ENCODE peak calls at places on chromosomes 6 and 20, in six cellular contexts. K is cardiac muscle cell; X is breast epithelium; N is HCT116; H is astrocyte; R is CD8-positive, alpha-beta T cell. P is an unnamed sample.

GRCh38 chr6:167928111-167928510 is 69.4 kb upstream of the KIF25 start:
- DNase-seq in R (no peak), X (no peak), K (no peak), H (no peak), N (no peak), P (no peak)

GRCh38 chr6:118284736-118285360 is 263.2 kb upstream of the PLN start:
- DNase-seq in N (no peak), K (peak; percentile 44), H (no peak), X (no peak), R (no peak), P (peak; percentile 46)

GRCh38 chr6:5981274-5982026 is 25.3 kb downstream of the NRN1 start:
- DNase-seq in R (no peak), K (peak; percentile 38), X (no peak), N (no peak), H (peak; percentile 87), P (no peak)

GRCh38 chr20:3218307-3218988 is 9.2 kb downstream of the ITPA start:
- DNase-seq in K (peak; percentile 54), X (peak; percentile 35), N (no peak), H (no peak), R (peak; percentile 80), P (peak; percentile 54)

GRCh38 chr6:81763051-81763450 is 10.6 kb upstream of the TENT5A start:
- DNase-seq in X (no peak), H (no peak), K (no peak), N (no peak), R (no peak), P (no peak)

GRCh38 chr20:20752712-20753111 is 40.3 kb upstream of the RALGAPA2 start:
- DNase-seq in R (no peak), N (no peak), K (peak; percentile 8), X (no peak), H (no peak), P (no peak)

GRCh38 chr6:132084811-132085509 is 133.8 kb upstream of the CCN2 start:
- DNase-seq in N (no peak), H (peak; percentile 99), K (peak; percentile 90), R (no peak), X (no peak), P (peak; percentile 93)

GRCh38 chr6:169766232-169766631 is 14.8 kb downstream of the ERMARD start:
- DNase-seq in N (no peak), X (no peak), K (no peak), H (no peak), R (no peak), P (no peak)

GRCh38 chr6:83065511-83066192 is at the start of gene UBE3D:
- DNase-seq in X (peak; percentile 65), H (peak; percentile 45), K (peak; percentile 88), N (peak; percentile 51), R (peak; percentile 95), P (peak; percentile 89)

GRCh38 chr6:161219336-161220079 is 54.4 kb downstream of the AGPAT4 start:
- DNase-seq in X (no peak), R (no peak), K (no peak), N (no peak), H (no peak), P (no peak)

GRCh38 chr6:153392156-153392555 is 261.1 kb upstream of the RGS17 start:
- DNase-seq in R (no peak), H (no peak), N (no peak), X (no peak), K (no peak), P (peak; percentile 35)

GRCh38 chr20:478010-478948 is 15.9 kb upstream of the TBC1D20 start:
- DNase-seq in R (no peak), H (peak; percentile 46), N (no peak), K (peak; percentile 84), X (no peak), P (peak; percentile 69)

GRCh38 chr6:83890520-83890919 is 31.0 kb downstream of the CYB5R4 start:
- DNase-seq in R (no peak), K (no peak), N (no peak), X (no peak), H (no peak), P (no peak)

GRCh38 chr6:41475164-41475563 is 71.0 kb upstream of the FOXP4 start:
- DNase-seq in X (no peak), H (no peak), R (no peak), K (no peak), N (no peak), P (no peak)

GRCh38 chr6:38567436-38567835 is 72.3 kb downstream of the BTBD9 start:
- DNase-seq in R (peak; percentile 9), K (peak; percentile 89), H (peak; percentile 85), N (peak; percentile 21), X (peak; percentile 21), P (peak; percentile 71)

GRCh38 chr6:158769696-158770446 is 49.3 kb downstream of the EZR start:
- DNase-seq in K (peak; percentile 16), X (no peak), R (no peak), H (peak; percentile 52), N (no peak), P (no peak)

GRCh38 chr20:17933711-17934110 is 34.9 kb downstream of the SNX5 start:
- DNase-seq in K (no peak), H (no peak), N (no peak), R (no peak), X (no peak), P (no peak)

GRCh38 chr20:47971321-47971781 is 186.1 kb upstream of the SULF2 start:
- DNase-seq in K (no peak), H (no peak), N (no peak), R (no peak), X (no peak), P (no peak)

GRCh38 chr20:3681931-3682820 is at the start of gene ADAM33:
- DNase-seq in R (no peak), X (no peak), N (no peak), H (no peak), K (peak; percentile 57), P (peak; percentile 30)

GRCh38 chr6:99458319-99458718 is 33.2 kb upstream of the PNISR start:
- DNase-seq in X (no peak), R (no peak), H (peak; percentile 7), N (peak; percentile 45), K (peak; percentile 39), P (peak; percentile 31)

GRCh38 chr6:67639161-67639560 is 995.9 kb upstream of the ADGRB3 start:
- DNase-seq in H (peak; percentile 45), X (no peak), K (peak; percentile 81), R (no peak), N (no peak), P (no peak)

GRCh38 chr6:51182884-51183283 is 364.2 kb downstream of the TFAP2B start:
- DNase-seq in H (no peak), N (no peak), R (no peak), X (no peak), K (no peak), P (no peak)

GRCh38 chr6:155273438-155273837 is 9.6 kb downstream of the CLDN20 start:
- DNase-seq in X (no peak), R (no peak), K (peak; percentile 94), N (no peak), H (peak; percentile 97), P (peak; percentile 100)

GRCh38 chr6:118781897-118782296 is 112.1 kb upstream of the ASF1A start:
- DNase-seq in X (no peak), K (no peak), N (no peak), R (no peak), H (no peak), P (no peak)

GRCh38 chr20:4152696-4153235 is 137.4 kb upstream of the RNF24 start:
- DNase-seq in N (no peak), X (no peak), H (peak; percentile 34), R (no peak), K (no peak), P (peak; percentile 42)

GRCh38 chr20:15364781-15365180 is 1027.4 kb upstream of the FLRT3 start:
- DNase-seq in N (no peak), K (no peak), H (no peak), X (no peak), R (no peak), P (no peak)

GRCh38 chr20:57221916-57222630 is 44.4 kb downstream of the BMP7 start:
- DNase-seq in X (no peak), N (no peak), H (no peak), K (no peak), R (no peak), P (no peak)

GRCh38 chr6:107698146-107698545 is 126.0 kb downstream of the SCML4 start:
- DNase-seq in N (no peak), X (no peak), H (peak; percentile 68), R (no peak), K (peak; percentile 83), P (peak; percentile 84)

GRCh38 chr6:4485735-4486134 is 290.5 kb upstream of the CDYL start:
- DNase-seq in N (no peak), R (no peak), K (no peak), H (no peak), X (no peak), P (no peak)

GRCh38 chr20:6513586-6513985 is 253.9 kb upstream of the BMP2 start:
- DNase-seq in K (no peak), N (no peak), X (no peak), R (no peak), H (peak; percentile 79), P (no peak)

GRCh38 chr20:22700387-22700786 is 116.0 kb upstream of the FOXA2 start:
- DNase-seq in X (peak; percentile 24), K (peak; percentile 81), R (no peak), N (no peak), H (no peak), P (no peak)

GRCh38 chr6:43778976-43779863 is 9.2 kb downstream of the VEGFA start:
- DNase-seq in R (no peak), X (no peak), K (no peak), H (no peak), N (no peak), P (no peak)
- H3K27ac ChIP-seq in R (no peak overlapping the region), X (peak overlapping the region; percentile 85), K (peak overlapping the region; percentile 76), H (no peak overlapping the region), N (no peak overlapping the region), P (no peak overlapping the region)

GRCh38 chr6:24918641-24919403 is 16.9 kb downstream of the RIPOR2 start:
- DNase-seq in H (no peak), R (no peak), K (no peak), X (no peak), N (no peak), P (no peak)
- H3K4me1 ChIP-seq in H (no peaks in the 10 kb centered on the region), R (peaks cover 94% of the 10 kb centered on the region), K (peaks cover 20% of the 10 kb centered on the region), X (no peaks in the 10 kb centered on the region), N (no peaks in the 10 kb centered on the region), P (no peaks in the 10 kb centered on the region)

DNA sequence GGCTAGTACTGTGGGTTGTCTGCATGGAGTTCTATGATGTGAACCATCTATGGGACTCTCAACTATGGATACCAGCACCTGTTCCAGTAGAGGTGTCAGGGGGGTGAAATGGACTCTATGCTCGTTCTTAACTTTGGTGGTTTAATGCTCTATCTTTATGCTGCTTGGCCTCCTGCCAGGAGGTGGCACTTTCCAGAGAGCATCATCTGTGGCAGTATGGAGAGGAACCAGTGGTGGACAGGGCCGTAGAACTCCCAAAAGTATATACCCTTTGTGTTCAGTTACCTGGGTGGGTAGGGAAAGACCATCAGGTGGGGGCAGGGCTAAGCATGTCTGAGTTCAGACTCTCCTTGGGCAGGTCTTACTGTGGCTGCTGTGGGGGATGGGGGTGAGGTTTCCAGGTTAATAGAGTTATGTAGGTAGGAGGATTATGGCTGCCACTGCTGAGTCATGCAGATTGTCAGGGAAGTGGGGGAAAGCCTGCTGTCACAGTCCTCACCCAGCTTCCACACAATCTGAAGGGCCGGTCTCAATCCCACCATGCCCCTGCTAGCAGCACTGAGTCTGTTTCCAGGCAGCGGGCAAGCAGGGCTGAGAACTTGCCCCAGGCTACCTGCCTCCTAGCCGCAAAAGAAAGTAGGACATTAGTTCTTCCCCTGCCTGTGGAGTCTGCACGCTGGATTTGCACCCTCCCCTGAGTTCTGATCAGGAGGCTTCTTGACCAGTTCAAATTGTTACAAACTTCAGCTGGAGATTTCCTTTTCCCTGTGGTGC is 284.0 kb downstream of the KCNQ5 start:
- DNase-seq in X (no peak), N (no peak), K (no peak), H (no peak), R (no peak), P (no peak)
- H3K27ac ChIP-seq in X (no peak overlapping the region), N (no peak overlapping the region), K (no peak overlapping the region), H (no peak overlapping the region), R (no peak overlapping the region), P (no peak overlapping the region)

GRCh38 chr6:147618457-147618856 is 110.0 kb downstream of the SAMD5 start:
- DNase-seq in H (no peak), K (no peak), N (no peak), R (no peak), X (no peak), P (no peak)
- H3K4me1 ChIP-seq in H (no peaks in the 10 kb centered on the region), K (no peaks in the 10 kb centered on the region), N (no peaks in the 10 kb centered on the region), R (no peaks in the 10 kb centered on the region), X (no peaks in the 10 kb centered on the region), P (no peaks in the 10 kb centered on the region)